ENCODE peak calls at places on chromosomes 2 and 18, in four cellular contexts. One of them, this sample, is unnamed.

GRCh38 chr18:45567123-45567522 is 48.2 kb upstream of the SLC14A2 start:
- DNase-seq in iPS DF 19.7: peak; percentile 7
- DNase-seq in activated CD4-positive, alpha-beta T cell treated with anti-CD3 and anti-CD28 coated beads, Interleukin-2, amount 50 U/mL, for 1 hour: no peak
- DNase-seq in SK-MEL-5: no peak
- DNase-seq in this sample: peak; percentile 21

GRCh38 chr2:67259581-67260347 is 137.4 kb upstream of the ETAA1 start:
- DNase-seq in SK-MEL-5: no peak
- DNase-seq in activated CD4-positive, alpha-beta T cell treated with anti-CD3 and anti-CD28 coated beads, Interleukin-2, amount 50 U/mL, for 1 hour: no peak
- DNase-seq in iPS DF 19.7: no peak
- DNase-seq in this sample: peak; percentile 94

GRCh38 chr2:12587729-12588522 is 128.8 kb upstream of the TRIB2 start:
- DNase-seq in activated CD4-positive, alpha-beta T cell treated with anti-CD3 and anti-CD28 coated beads, Interleukin-2, amount 50 U/mL, for 1 hour: no peak
- DNase-seq in iPS DF 19.7: no peak
- DNase-seq in SK-MEL-5: no peak
- DNase-seq in this sample: peak; percentile 96

GRCh38 chr2:159617651-159618050 is 1.3 kb upstream of the BAZ2B start:
- DNase-seq in iPS DF 19.7: no peak
- DNase-seq in activated CD4-positive, alpha-beta T cell treated with anti-CD3 and anti-CD28 coated beads, Interleukin-2, amount 50 U/mL, for 1 hour: no peak
- DNase-seq in SK-MEL-5: no peak
- DNase-seq in this sample: peak; percentile 31

GRCh38 chr2:237164474-237165047 is 78.9 kb downstream of the COPS8 start:
- DNase-seq in SK-MEL-5: no peak
- DNase-seq in iPS DF 19.7: no peak
- DNase-seq in activated CD4-positive, alpha-beta T cell treated with anti-CD3 and anti-CD28 coated beads, Interleukin-2, amount 50 U/mL, for 1 hour: no peak
- DNase-seq in this sample: no peak

GRCh38 chr2:40625849-40626248 is 174.0 kb upstream of the SLC8A1 start:
- DNase-seq in SK-MEL-5: peak; percentile 82
- DNase-seq in iPS DF 19.7: no peak
- DNase-seq in activated CD4-positive, alpha-beta T cell treated with anti-CD3 and anti-CD28 coated beads, Interleukin-2, amount 50 U/mL, for 1 hour: no peak
- DNase-seq in this sample: peak; percentile 90

GRCh38 chr18:6366776-6367175 is 47.9 kb downstream of the L3MBTL4 start:
- DNase-seq in iPS DF 19.7: peak; percentile 61
- DNase-seq in SK-MEL-5: no peak
- DNase-seq in activated CD4-positive, alpha-beta T cell treated with anti-CD3 and anti-CD28 coated beads, Interleukin-2, amount 50 U/mL, for 1 hour: no peak
- DNase-seq in this sample: no peak

GRCh38 chr2:167140767-167141166 is 252.5 kb downstream of the XIRP2 start:
- DNase-seq in SK-MEL-5: peak; percentile 91
- DNase-seq in iPS DF 19.7: no peak
- DNase-seq in activated CD4-positive, alpha-beta T cell treated with anti-CD3 and anti-CD28 coated beads, Interleukin-2, amount 50 U/mL, for 1 hour: no peak
- DNase-seq in this sample: peak; percentile 100

GRCh38 chr2:117470311-117471095 is 344.0 kb upstream of the DDX18 start:
- DNase-seq in SK-MEL-5: peak; percentile 80
- DNase-seq in activated CD4-positive, alpha-beta T cell treated with anti-CD3 and anti-CD28 coated beads, Interleukin-2, amount 50 U/mL, for 1 hour: no peak
- DNase-seq in iPS DF 19.7: peak; percentile 70
- DNase-seq in this sample: no peak

GRCh38 chr18:72325307-72325706 is 218.8 kb downstream of the CBLN2 start:
- DNase-seq in iPS DF 19.7: no peak
- DNase-seq in activated CD4-positive, alpha-beta T cell treated with anti-CD3 and anti-CD28 coated beads, Interleukin-2, amount 50 U/mL, for 1 hour: no peak
- DNase-seq in SK-MEL-5: no peak
- DNase-seq in this sample: no peak

GRCh38 chr2:51998890-51999289 is 967.0 kb upstream of the NRXN1 start:
- DNase-seq in iPS DF 19.7: no peak
- DNase-seq in activated CD4-positive, alpha-beta T cell treated with anti-CD3 and anti-CD28 coated beads, Interleukin-2, amount 50 U/mL, for 1 hour: no peak
- DNase-seq in SK-MEL-5: no peak
- DNase-seq in this sample: no peak

GRCh38 chr2:240431276-240431662 is 4.2 kb upstream of the GPC1 start:
- DNase-seq in SK-MEL-5: no peak
- DNase-seq in iPS DF 19.7: no peak
- DNase-seq in activated CD4-positive, alpha-beta T cell treated with anti-CD3 and anti-CD28 coated beads, Interleukin-2, amount 50 U/mL, for 1 hour: no peak
- DNase-seq in this sample: no peak

GRCh38 chr2:216694201-216694825 is 1.0 kb downstream of the IGFBP5 start:
- DNase-seq in activated CD4-positive, alpha-beta T cell treated with anti-CD3 and anti-CD28 coated beads, Interleukin-2, amount 50 U/mL, for 1 hour: peak; percentile 16
- DNase-seq in iPS DF 19.7: no peak
- DNase-seq in SK-MEL-5: no peak
- DNase-seq in this sample: no peak

GRCh38 chr2:73110622-73111299 is 2.0 kb downstream of the RAB11FIP5 start:
- DNase-seq in activated CD4-positive, alpha-beta T cell treated with anti-CD3 and anti-CD28 coated beads, Interleukin-2, amount 50 U/mL, for 1 hour: no peak
- DNase-seq in SK-MEL-5: no peak
- DNase-seq in iPS DF 19.7: no peak
- DNase-seq in this sample: peak; percentile 52

GRCh38 chr2:23828986-23829385 is 97.9 kb downstream of the ATAD2B start:
- DNase-seq in iPS DF 19.7: no peak
- DNase-seq in activated CD4-positive, alpha-beta T cell treated with anti-CD3 and anti-CD28 coated beads, Interleukin-2, amount 50 U/mL, for 1 hour: no peak
- DNase-seq in SK-MEL-5: no peak
- DNase-seq in this sample: peak; percentile 11

GRCh38 chr18:44680271-44681038 is at the start of gene SETBP1:
- DNase-seq in activated CD4-positive, alpha-beta T cell treated with anti-CD3 and anti-CD28 coated beads, Interleukin-2, amount 50 U/mL, for 1 hour: no peak
- DNase-seq in SK-MEL-5: peak; percentile 48
- DNase-seq in iPS DF 19.7: no peak
- DNase-seq in this sample: peak; percentile 2

GRCh38 chr2:240236217-240237111 is 96.0 kb upstream of the OTOS start:
- DNase-seq in SK-MEL-5: no peak
- DNase-seq in iPS DF 19.7: no peak
- DNase-seq in activated CD4-positive, alpha-beta T cell treated with anti-CD3 and anti-CD28 coated beads, Interleukin-2, amount 50 U/mL, for 1 hour: no peak
- DNase-seq in this sample: no peak

GRCh38 chr2:171432969-171433762 is 624 bp downstream of the METTL8 start:
- DNase-seq in iPS DF 19.7: no peak
- DNase-seq in activated CD4-positive, alpha-beta T cell treated with anti-CD3 and anti-CD28 coated beads, Interleukin-2, amount 50 U/mL, for 1 hour: no peak
- DNase-seq in SK-MEL-5: peak; percentile 46
- DNase-seq in this sample: peak; percentile 18

GRCh38 chr2:172248381-172249173 is 145.9 kb upstream of the DLX2 start:
- DNase-seq in activated CD4-positive, alpha-beta T cell treated with anti-CD3 and anti-CD28 coated beads, Interleukin-2, amount 50 U/mL, for 1 hour: no peak
- DNase-seq in SK-MEL-5: no peak
- DNase-seq in iPS DF 19.7: peak; percentile 64
- DNase-seq in this sample: peak; percentile 63

GRCh38 chr2:175048275-175048674 is 43.1 kb upstream of the CHN1 start:
- DNase-seq in SK-MEL-5: no peak
- DNase-seq in iPS DF 19.7: no peak
- DNase-seq in activated CD4-positive, alpha-beta T cell treated with anti-CD3 and anti-CD28 coated beads, Interleukin-2, amount 50 U/mL, for 1 hour: no peak
- DNase-seq in this sample: no peak

GRCh38 chr2:192051533-192051932 is 143.2 kb downstream of the TMEFF2 start:
- DNase-seq in activated CD4-positive, alpha-beta T cell treated with anti-CD3 and anti-CD28 coated beads, Interleukin-2, amount 50 U/mL, for 1 hour: no peak
- DNase-seq in iPS DF 19.7: no peak
- DNase-seq in SK-MEL-5: no peak
- DNase-seq in this sample: no peak

GRCh38 chr2:12543452-12544220 is 173.1 kb upstream of the TRIB2 start:
- DNase-seq in iPS DF 19.7: no peak
- DNase-seq in activated CD4-positive, alpha-beta T cell treated with anti-CD3 and anti-CD28 coated beads, Interleukin-2, amount 50 U/mL, for 1 hour: no peak
- DNase-seq in SK-MEL-5: no peak
- DNase-seq in this sample: no peak

This sample was measured in IMR-90.